ENCODE peak calls at places on chromosome 22, in eight cellular contexts. W is astrocyte; L is activated CD4-positive, alpha-beta T cell treated with anti-CD3 and anti-CD28 coated beads, Interleukin-2, amount 50 U/mL, for 48 hours; P is progenitor cell of endocrine pancreas; X is cardiac muscle cell; D is AG09319; E is HCT116; T is endothelial cell of umbilical vein. N is an unnamed sample.

GRCh38 chr22:41222846-41223507 is 17.8 kb downstream of the CHADL start:
- DNase-seq in L (no peak), P (no peak), D (no peak), X (no peak), E (no peak), T (no peak), W (no peak), N (no peak)

GRCh38 chr22:50361688-50362087 is 18.6 kb downstream of the PPP6R2 start:
- DNase-seq in L (no peak), T (no peak), E (no peak), W (no peak), D (no peak), X (no peak), P (no peak), N (no peak)

GRCh38 chr22:32620992-32621391 is 146.4 kb downstream of the FBXO7 start:
- DNase-seq in T (no peak), D (no peak), P (no peak), E (no peak), W (no peak), L (no peak), X (no peak), N (no peak)

GRCh38 chr22:28141614-28142013 is 222.6 kb upstream of the PITPNB start:
- DNase-seq in D (no peak), L (no peak), E (no peak), X (no peak), W (peak), T (no peak), P (no peak), N (no peak)

GRCh38 chr22:39494471-39495120 is 7.5 kb upstream of the MIEF1 start:
- DNase-seq in W (no peak), L (no peak), X (no peak), D (no peak), T (no peak), P (no peak), E (no peak), N (no peak)

GRCh38 chr22:25357606-25358420 is 138.4 kb downstream of the CRYBB2 start:
- DNase-seq in E (no peak), X (no peak), L (no peak), P (no peak), W (no peak), D (no peak), T (no peak), N (no peak)

GRCh38 chr22:38026130-38027111 is 30.8 kb upstream of the PICK1 start:
- DNase-seq in W (no peak), L (no peak), T (no peak), P (no peak), X (no peak), E (no peak), D (no peak), N (no peak)

GRCh38 chr22:23182289-23183106 is 2.2 kb downstream of the BCR start:
- DNase-seq in T (peak), X (peak), L (peak), D (no peak), P (no peak), E (no peak), W (peak), N (no peak)

GRCh38 chr22:45608763-45609180 is 62.9 kb upstream of the ATXN10 start:
- DNase-seq in T (no peak), X (no peak), D (no peak), P (no peak), W (peak), E (peak), L (no peak), N (no peak)

GRCh38 chr22:36366291-36366708 is 21.5 kb downstream of the MYH9 start:
- DNase-seq in T (peak), E (no peak), W (no peak), D (no peak), X (no peak), P (no peak), L (no peak), N (no peak)

GRCh38 chr22:31161386-31161785 is 1.4 kb downstream of the RNF185 start:
- DNase-seq in L (no peak), W (no peak), X (no peak), T (no peak), D (no peak), E (no peak), P (no peak), N (no peak)

GRCh38 chr22:19876941-19877625 is 22.4 kb upstream of the GNB1L start:
- DNase-seq in P (no peak), X (no peak), W (no peak), D (no peak), T (no peak), E (no peak), L (no peak), N (no peak)

GRCh38 chr22:40391417-40391816 is 21.0 kb downstream of the SGSM3 start:
- DNase-seq in L (no peak), W (no peak), P (no peak), D (no peak), X (no peak), T (no peak), E (no peak), N (no peak)

GRCh38 chr22:22038178-22038880 is 55.7 kb upstream of the TOP3B start:
- DNase-seq in P (no peak), X (no peak), W (peak), T (no peak), D (no peak), E (no peak), L (no peak), N (no peak)

GRCh38 chr22:23227380-23227779 is 47.1 kb downstream of the BCR start:
- DNase-seq in T (no peak), W (no peak), L (no peak), E (no peak), P (no peak), X (no peak), D (no peak), N (no peak)

GRCh38 chr22:44628856-44629255 is 73.1 kb upstream of the PRR5 start:
- DNase-seq in T (no peak), W (no peak), L (no peak), D (no peak), X (no peak), P (no peak), E (no peak), N (no peak)

GRCh38 chr22:30687358-30687757 is 7.3 kb upstream of the OSBP2 start:
- DNase-seq in P (no peak), W (no peak), E (no peak), T (no peak), D (no peak), L (no peak), X (no peak), N (no peak)

GRCh38 chr22:42039271-42039670 is 31.3 kb downstream of the NAGA start:
- DNase-seq in X (no peak), E (no peak), W (no peak), L (no peak), D (no peak), P (no peak), T (no peak), N (no peak)

GRCh38 chr22:40019100-40019499 is 24.3 kb downstream of the FAM83F start:
- DNase-seq in L (no peak), T (no peak), P (no peak), X (no peak), E (no peak), W (no peak), D (no peak), N (no peak)

GRCh38 chr22:41429232-41429945 is 17.2 kb downstream of the TOB2 start:
- DNase-seq in D (no peak), W (no peak), L (no peak), T (no peak), P (no peak), X (no peak), E (no peak), N (no peak)

GRCh38 chr22:28345304-28345703 is 334.3 kb downstream of the TTC28 start:
- DNase-seq in W (no peak), E (no peak), X (peak), D (peak), L (no peak), P (no peak), T (no peak), N (no peak)

GRCh38 chr22:27461470-27461869 is 340.1 kb downstream of the MN1 start:
- DNase-seq in E (no peak), X (peak), W (peak), P (peak), T (no peak), L (no peak), D (peak), N (no peak)

GRCh38 chr22:38843716-38844660 is at the start of gene NPTXR:
- DNase-seq in P (peak), L (no peak), T (peak), W (no peak), E (no peak), X (peak), D (no peak), N (no peak)

GRCh38 chr22:45468872-45469572 is 33.7 kb upstream of the FBLN1 start:
- DNase-seq in L (no peak), W (peak), X (no peak), P (no peak), D (no peak), T (no peak), E (no peak), N (no peak)

GRCh38 chr22:25744694-25745093 is 2.7 kb downstream of the MYO18B start:
- DNase-seq in L (no peak), T (no peak), X (no peak), W (no peak), E (no peak), D (no peak), P (no peak), N (no peak)

GRCh38 chr22:42132457-42132856 is 1.8 kb upstream of the CYP2D6 start:
- DNase-seq in P (no peak), D (no peak), T (no peak), E (no peak), W (no peak), L (no peak), X (no peak), N (no peak)

GRCh38 chr22:41598081-41598480 is 8.4 kb upstream of the PMM1 start:
- DNase-seq in L (no peak), E (no peak), P (no peak), W (peak), D (no peak), X (no peak), T (peak), N (no peak)